ENCODE peak calls at places on chromosomes 12 and 14, in nine cellular contexts. One of them, this sample, is unnamed.

GRCh38 chr12:51262758-51263177 is 7.4 kb downstream of the SMAGP start:
- DNase-seq in foreskin fibroblast: peak; percentile 74
- DNase-seq in AG04450: no peak
- DNase-seq in AG09309: no peak
- DNase-seq in stimulated activated CD4-positive, alpha-beta T cell treated with anti-CD3 and anti-CD28 coated beads, Interleukin-15, amount 100 ng/mL, for 1 hour: no peak
- DNase-seq in LoVo: peak; percentile 71
- DNase-seq in activated CD4-positive, alpha-beta T cell treated with anti-CD3 and anti-CD28 coated beads for 4 hours: no peak
- DNase-seq in activated effector memory CD4-positive, alpha-beta T cell treated with Interleukin-2 at 50 U/mL for 16 hours: no peak
- DNase-seq in renal cortical epithelial cell: peak; percentile 73
- DNase-seq in this sample: peak; percentile 36

GRCh38 chr12:54917001-54917488 is 62.7 kb downstream of the MUCL1 start:
- DNase-seq in AG04450: no peak
- DNase-seq in activated CD4-positive, alpha-beta T cell treated with anti-CD3 and anti-CD28 coated beads for 4 hours: no peak
- DNase-seq in renal cortical epithelial cell: no peak
- DNase-seq in activated effector memory CD4-positive, alpha-beta T cell treated with Interleukin-2 at 50 U/mL for 16 hours: no peak
- DNase-seq in foreskin fibroblast: no peak
- DNase-seq in LoVo: no peak
- DNase-seq in stimulated activated CD4-positive, alpha-beta T cell treated with anti-CD3 and anti-CD28 coated beads, Interleukin-15, amount 100 ng/mL, for 1 hour: no peak
- DNase-seq in AG09309: no peak
- DNase-seq in this sample: no peak

GRCh38 chr14:104708606-104709268 is 15.3 kb upstream of the ADSS1 start:
- DNase-seq in LoVo: peak; percentile 34
- DNase-seq in activated effector memory CD4-positive, alpha-beta T cell treated with Interleukin-2 at 50 U/mL for 16 hours: peak; percentile 57
- DNase-seq in activated CD4-positive, alpha-beta T cell treated with anti-CD3 and anti-CD28 coated beads for 4 hours: peak; percentile 63
- DNase-seq in renal cortical epithelial cell: no peak
- DNase-seq in AG09309: no peak
- DNase-seq in foreskin fibroblast: peak; percentile 79
- DNase-seq in stimulated activated CD4-positive, alpha-beta T cell treated with anti-CD3 and anti-CD28 coated beads, Interleukin-15, amount 100 ng/mL, for 1 hour: peak; percentile 65
- DNase-seq in AG04450: no peak
- DNase-seq in this sample: peak; percentile 12

GRCh38 chr14:55979096-55979495 is 139.1 kb upstream of the PELI2 start:
- DNase-seq in activated CD4-positive, alpha-beta T cell treated with anti-CD3 and anti-CD28 coated beads for 4 hours: no peak
- DNase-seq in AG04450: no peak
- DNase-seq in LoVo: no peak
- DNase-seq in foreskin fibroblast: no peak
- DNase-seq in renal cortical epithelial cell: no peak
- DNase-seq in AG09309: no peak
- DNase-seq in stimulated activated CD4-positive, alpha-beta T cell treated with anti-CD3 and anti-CD28 coated beads, Interleukin-15, amount 100 ng/mL, for 1 hour: no peak
- DNase-seq in activated effector memory CD4-positive, alpha-beta T cell treated with Interleukin-2 at 50 U/mL for 16 hours: no peak
- DNase-seq in this sample: no peak

GRCh38 chr14:77543637-77544334 is 45.2 kb upstream of the ISM2 start:
- DNase-seq in stimulated activated CD4-positive, alpha-beta T cell treated with anti-CD3 and anti-CD28 coated beads, Interleukin-15, amount 100 ng/mL, for 1 hour: no peak
- DNase-seq in activated effector memory CD4-positive, alpha-beta T cell treated with Interleukin-2 at 50 U/mL for 16 hours: no peak
- DNase-seq in renal cortical epithelial cell: no peak
- DNase-seq in foreskin fibroblast: no peak
- DNase-seq in AG09309: no peak
- DNase-seq in LoVo: no peak
- DNase-seq in activated CD4-positive, alpha-beta T cell treated with anti-CD3 and anti-CD28 coated beads for 4 hours: no peak
- DNase-seq in AG04450: no peak
- DNase-seq in this sample: no peak

GRCh38 chr14:99179506-99179905 is 92.5 kb downstream of the BCL11B start:
- DNase-seq in AG04450: no peak
- DNase-seq in activated CD4-positive, alpha-beta T cell treated with anti-CD3 and anti-CD28 coated beads for 4 hours: no peak
- DNase-seq in stimulated activated CD4-positive, alpha-beta T cell treated with anti-CD3 and anti-CD28 coated beads, Interleukin-15, amount 100 ng/mL, for 1 hour: no peak
- DNase-seq in activated effector memory CD4-positive, alpha-beta T cell treated with Interleukin-2 at 50 U/mL for 16 hours: no peak
- DNase-seq in AG09309: no peak
- DNase-seq in renal cortical epithelial cell: no peak
- DNase-seq in foreskin fibroblast: no peak
- DNase-seq in LoVo: no peak
- DNase-seq in this sample: no peak

GRCh38 chr14:100662850-100663527 is 63.7 kb upstream of the DLK1 start:
- DNase-seq in activated effector memory CD4-positive, alpha-beta T cell treated with Interleukin-2 at 50 U/mL for 16 hours: peak; percentile 33
- DNase-seq in stimulated activated CD4-positive, alpha-beta T cell treated with anti-CD3 and anti-CD28 coated beads, Interleukin-15, amount 100 ng/mL, for 1 hour: peak; percentile 49
- DNase-seq in AG09309: no peak
- DNase-seq in LoVo: peak; percentile 62
- DNase-seq in AG04450: no peak
- DNase-seq in foreskin fibroblast: peak; percentile 81
- DNase-seq in renal cortical epithelial cell: peak; percentile 33
- DNase-seq in activated CD4-positive, alpha-beta T cell treated with anti-CD3 and anti-CD28 coated beads for 4 hours: peak; percentile 40
- DNase-seq in this sample: peak; percentile 19

GRCh38 chr14:58659846-58660245 is 22.1 kb downstream of the DACT1 start:
- DNase-seq in AG04450: no peak
- DNase-seq in activated effector memory CD4-positive, alpha-beta T cell treated with Interleukin-2 at 50 U/mL for 16 hours: no peak
- DNase-seq in activated CD4-positive, alpha-beta T cell treated with anti-CD3 and anti-CD28 coated beads for 4 hours: no peak
- DNase-seq in renal cortical epithelial cell: no peak
- DNase-seq in LoVo: no peak
- DNase-seq in stimulated activated CD4-positive, alpha-beta T cell treated with anti-CD3 and anti-CD28 coated beads, Interleukin-15, amount 100 ng/mL, for 1 hour: no peak
- DNase-seq in AG09309: no peak
- DNase-seq in foreskin fibroblast: no peak
- DNase-seq in this sample: no peak

GRCh38 chr14:58944226-58944769 is 244.2 kb upstream of the DAAM1 start:
- DNase-seq in AG04450: no peak
- DNase-seq in activated CD4-positive, alpha-beta T cell treated with anti-CD3 and anti-CD28 coated beads for 4 hours: no peak
- DNase-seq in LoVo: no peak
- DNase-seq in stimulated activated CD4-positive, alpha-beta T cell treated with anti-CD3 and anti-CD28 coated beads, Interleukin-15, amount 100 ng/mL, for 1 hour: no peak
- DNase-seq in activated effector memory CD4-positive, alpha-beta T cell treated with Interleukin-2 at 50 U/mL for 16 hours: no peak
- DNase-seq in AG09309: no peak
- DNase-seq in renal cortical epithelial cell: no peak
- DNase-seq in foreskin fibroblast: no peak
- DNase-seq in this sample: no peak

GRCh38 chr12:105352940-105353635 is 22.6 kb downstream of the C12orf75 start:
- DNase-seq in AG09309: no peak
- DNase-seq in AG04450: no peak
- DNase-seq in renal cortical epithelial cell: peak; percentile 79
- DNase-seq in activated effector memory CD4-positive, alpha-beta T cell treated with Interleukin-2 at 50 U/mL for 16 hours: no peak
- DNase-seq in LoVo: peak; percentile 50
- DNase-seq in activated CD4-positive, alpha-beta T cell treated with anti-CD3 and anti-CD28 coated beads for 4 hours: no peak
- DNase-seq in stimulated activated CD4-positive, alpha-beta T cell treated with anti-CD3 and anti-CD28 coated beads, Interleukin-15, amount 100 ng/mL, for 1 hour: no peak
- DNase-seq in foreskin fibroblast: no peak
- DNase-seq in this sample: no peak

GRCh38 chr12:29104495-29104894 is 44.6 kb upstream of the FAR2 start:
- DNase-seq in activated effector memory CD4-positive, alpha-beta T cell treated with Interleukin-2 at 50 U/mL for 16 hours: no peak
- DNase-seq in AG09309: no peak
- DNase-seq in AG04450: no peak
- DNase-seq in LoVo: no peak
- DNase-seq in renal cortical epithelial cell: no peak
- DNase-seq in foreskin fibroblast: peak; percentile 8
- DNase-seq in stimulated activated CD4-positive, alpha-beta T cell treated with anti-CD3 and anti-CD28 coated beads, Interleukin-15, amount 100 ng/mL, for 1 hour: no peak
- DNase-seq in activated CD4-positive, alpha-beta T cell treated with anti-CD3 and anti-CD28 coated beads for 4 hours: no peak
- DNase-seq in this sample: no peak

GRCh38 chr12:69417741-69418167 is 52.4 kb upstream of the FRS2 start:
- DNase-seq in AG04450: no peak
- DNase-seq in activated CD4-positive, alpha-beta T cell treated with anti-CD3 and anti-CD28 coated beads for 4 hours: no peak
- DNase-seq in renal cortical epithelial cell: no peak
- DNase-seq in foreskin fibroblast: no peak
- DNase-seq in stimulated activated CD4-positive, alpha-beta T cell treated with anti-CD3 and anti-CD28 coated beads, Interleukin-15, amount 100 ng/mL, for 1 hour: no peak
- DNase-seq in AG09309: no peak
- DNase-seq in activated effector memory CD4-positive, alpha-beta T cell treated with Interleukin-2 at 50 U/mL for 16 hours: no peak
- DNase-seq in LoVo: no peak
- DNase-seq in this sample: no peak

GRCh38 chr14:73743431-73743931 is 29.3 kb upstream of the PNMA1 start:
- DNase-seq in activated CD4-positive, alpha-beta T cell treated with anti-CD3 and anti-CD28 coated beads for 4 hours: peak; percentile 49
- DNase-seq in AG04450: no peak
- DNase-seq in renal cortical epithelial cell: no peak
- DNase-seq in foreskin fibroblast: peak; percentile 62
- DNase-seq in LoVo: no peak
- DNase-seq in AG09309: no peak
- DNase-seq in activated effector memory CD4-positive, alpha-beta T cell treated with Interleukin-2 at 50 U/mL for 16 hours: peak; percentile 64
- DNase-seq in stimulated activated CD4-positive, alpha-beta T cell treated with anti-CD3 and anti-CD28 coated beads, Interleukin-15, amount 100 ng/mL, for 1 hour: peak; percentile 41
- DNase-seq in this sample: no peak

GRCh38 chr14:23722675-23723074 is 86.5 kb downstream of the DHRS2 start:
- DNase-seq in AG04450: no peak
- DNase-seq in activated CD4-positive, alpha-beta T cell treated with anti-CD3 and anti-CD28 coated beads for 4 hours: no peak
- DNase-seq in stimulated activated CD4-positive, alpha-beta T cell treated with anti-CD3 and anti-CD28 coated beads, Interleukin-15, amount 100 ng/mL, for 1 hour: no peak
- DNase-seq in LoVo: no peak
- DNase-seq in renal cortical epithelial cell: no peak
- DNase-seq in AG09309: no peak
- DNase-seq in foreskin fibroblast: no peak
- DNase-seq in activated effector memory CD4-positive, alpha-beta T cell treated with Interleukin-2 at 50 U/mL for 16 hours: no peak
- DNase-seq in this sample: no peak

GRCh38 chr12:111850526-111850925 is 8.5 kb downstream of the MAPKAPK5 start:
- DNase-seq in stimulated activated CD4-positive, alpha-beta T cell treated with anti-CD3 and anti-CD28 coated beads, Interleukin-15, amount 100 ng/mL, for 1 hour: no peak
- DNase-seq in AG04450: no peak
- DNase-seq in renal cortical epithelial cell: no peak
- DNase-seq in activated CD4-positive, alpha-beta T cell treated with anti-CD3 and anti-CD28 coated beads for 4 hours: no peak
- DNase-seq in foreskin fibroblast: no peak
- DNase-seq in LoVo: no peak
- DNase-seq in activated effector memory CD4-positive, alpha-beta T cell treated with Interleukin-2 at 50 U/mL for 16 hours: no peak
- DNase-seq in AG09309: no peak
- DNase-seq in this sample: no peak

This sample was measured in kidney glomerular epithelial cell.